ENCODE peak calls at places on chromosomes 1 and 21, in eight cellular contexts. One of them, this sample, is unnamed.

GRCh38 chr1:60920561-60920960 is 161.8 kb upstream of the NFIA start:
- DNase-seq in lung: no peak
- DNase-seq in bronchial epithelial cell: no peak
- DNase-seq in BE2C: peak
- DNase-seq in A549: no peak
- DNase-seq in GM23338: no peak
- DNase-seq in OCI-LY7: no peak
- DNase-seq in astrocyte: no peak
- DNase-seq in this sample: no peak

GRCh38 chr1:64315402-64315801 is 112.0 kb downstream of the UBE2U start:
- DNase-seq in lung: no peak
- DNase-seq in bronchial epithelial cell: no peak
- DNase-seq in BE2C: no peak
- DNase-seq in A549: no peak
- DNase-seq in GM23338: no peak
- DNase-seq in OCI-LY7: no peak
- DNase-seq in astrocyte: no peak
- DNase-seq in this sample: no peak

GRCh38 chr1:59110287-59110686 is 186.6 kb upstream of the FGGY start:
- DNase-seq in lung: no peak
- DNase-seq in bronchial epithelial cell: no peak
- DNase-seq in BE2C: no peak
- DNase-seq in A549: no peak
- DNase-seq in GM23338: no peak
- DNase-seq in OCI-LY7: no peak
- DNase-seq in astrocyte: no peak
- DNase-seq in this sample: no peak

GRCh38 chr21:29022141-29022540 is 2.3 kb upstream of the USP16 start:
- DNase-seq in lung: no peak
- DNase-seq in bronchial epithelial cell: no peak
- DNase-seq in BE2C: no peak
- DNase-seq in A549: no peak
- DNase-seq in GM23338: no peak
- DNase-seq in OCI-LY7: no peak
- DNase-seq in astrocyte: no peak
- DNase-seq in this sample: peak

GRCh38 chr1:227941509-227942020 is 6.2 kb downstream of the WNT9A start:
- DNase-seq in lung: no peak
- DNase-seq in bronchial epithelial cell: no peak
- DNase-seq in BE2C: no peak
- DNase-seq in A549: no peak
- DNase-seq in GM23338: peak
- DNase-seq in OCI-LY7: no peak
- DNase-seq in astrocyte: no peak
- DNase-seq in this sample: no peak

GRCh38 chr21:46136739-46137349 is 18.5 kb downstream of the FTCD start:
- DNase-seq in lung: no peak
- DNase-seq in bronchial epithelial cell: no peak
- DNase-seq in BE2C: no peak
- DNase-seq in A549: no peak
- DNase-seq in GM23338: no peak
- DNase-seq in OCI-LY7: no peak
- DNase-seq in astrocyte: no peak
- DNase-seq in this sample: no peak

GRCh38 chr1:50257029-50257428 is 148.3 kb downstream of the ELAVL4 start:
- DNase-seq in lung: no peak
- DNase-seq in bronchial epithelial cell: no peak
- DNase-seq in BE2C: no peak
- DNase-seq in A549: no peak
- DNase-seq in GM23338: no peak
- DNase-seq in OCI-LY7: no peak
- DNase-seq in astrocyte: no peak
- DNase-seq in this sample: no peak

GRCh38 chr1:199221371-199222150 is 582.7 kb downstream of the PTPRC start:
- DNase-seq in lung: no peak
- DNase-seq in bronchial epithelial cell: no peak
- DNase-seq in BE2C: no peak
- DNase-seq in A549: no peak
- DNase-seq in GM23338: no peak
- DNase-seq in OCI-LY7: peak
- DNase-seq in astrocyte: no peak
- DNase-seq in this sample: no peak

GRCh38 chr1:202628646-202629215 is 81.5 kb downstream of the SYT2 start:
- DNase-seq in lung: no peak
- DNase-seq in bronchial epithelial cell: no peak
- DNase-seq in BE2C: no peak
- DNase-seq in A549: no peak
- DNase-seq in GM23338: no peak
- DNase-seq in OCI-LY7: no peak
- DNase-seq in astrocyte: no peak
- DNase-seq in this sample: no peak

GRCh38 chr1:44212355-44213221 is 683 bp upstream of the DMAP1 start:
- DNase-seq in lung: no peak
- DNase-seq in bronchial epithelial cell: peak
- DNase-seq in BE2C: no peak
- DNase-seq in A549: no peak
- DNase-seq in GM23338: no peak
- DNase-seq in OCI-LY7: no peak
- DNase-seq in astrocyte: no peak
- DNase-seq in this sample: peak

GRCh38 chr21:30620080-30620479 is 347 bp upstream of the KRTAP20-4 start:
- DNase-seq in lung: no peak
- DNase-seq in bronchial epithelial cell: no peak
- DNase-seq in BE2C: no peak
- DNase-seq in A549: no peak
- DNase-seq in GM23338: no peak
- DNase-seq in OCI-LY7: no peak
- DNase-seq in astrocyte: no peak
- DNase-seq in this sample: no peak

GRCh38 chr1:202135221-202135721 is 9.3 kb downstream of the ARL8A start:
- DNase-seq in lung: peak
- DNase-seq in bronchial epithelial cell: peak
- DNase-seq in BE2C: peak
- DNase-seq in A549: peak
- DNase-seq in GM23338: peak
- DNase-seq in OCI-LY7: peak
- DNase-seq in astrocyte: no peak
- DNase-seq in this sample: peak

GRCh38 chr1:183548136-183548535 is 42.1 kb downstream of the NCF2 start:
- DNase-seq in lung: no peak
- DNase-seq in bronchial epithelial cell: no peak
- DNase-seq in BE2C: no peak
- DNase-seq in A549: no peak
- DNase-seq in GM23338: no peak
- DNase-seq in OCI-LY7: peak
- DNase-seq in astrocyte: no peak
- DNase-seq in this sample: no peak

DNA sequence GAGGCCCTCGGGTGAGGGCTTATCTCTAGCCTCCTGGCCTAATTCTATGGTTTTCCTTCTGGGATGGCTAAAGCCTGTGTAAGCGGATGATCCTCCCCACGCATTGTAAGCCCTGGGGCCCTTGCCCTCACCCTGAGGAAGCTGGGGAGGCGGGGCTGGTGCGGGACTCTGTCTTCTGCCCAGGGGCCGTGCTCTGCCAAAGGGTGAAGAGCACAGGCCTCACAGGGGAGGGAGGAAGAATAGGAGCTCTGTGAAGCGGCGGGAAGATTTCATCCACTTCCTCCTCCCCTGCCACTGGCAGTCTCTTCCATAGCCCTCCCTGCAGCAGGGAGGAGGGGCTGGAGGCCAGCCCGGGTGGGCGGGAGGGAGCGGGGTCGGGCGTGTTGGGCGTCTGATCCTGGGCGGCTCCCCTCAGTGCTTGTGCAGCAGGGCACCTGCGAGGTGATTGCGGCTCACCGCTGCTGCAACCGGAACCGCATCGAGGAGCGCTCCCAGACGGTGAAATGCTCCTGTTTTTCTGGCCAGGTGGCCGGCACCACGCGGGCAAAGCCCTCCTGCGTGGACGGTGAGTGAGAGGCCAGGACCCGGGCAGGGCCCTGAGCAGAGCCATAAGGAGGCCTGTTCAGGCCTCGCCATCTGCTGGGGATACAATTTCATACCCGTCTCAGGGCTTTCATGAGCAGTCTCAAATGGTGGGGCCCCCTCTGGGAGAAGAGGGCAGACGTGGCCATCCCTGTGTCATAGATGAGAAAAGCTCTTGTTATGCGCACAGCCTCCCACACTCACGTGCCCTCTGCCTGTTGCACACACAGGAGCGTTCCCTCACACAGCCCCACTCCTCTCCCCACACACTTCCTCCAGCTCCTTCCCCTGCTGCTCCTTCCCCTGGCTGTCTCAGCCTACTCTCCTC is 7.7 kb upstream of the PPM1J start:
- DNase-seq in lung: no peak
- DNase-seq in bronchial epithelial cell: no peak
- DNase-seq in BE2C: no peak
- DNase-seq in A549: no peak
- DNase-seq in GM23338: peak
- DNase-seq in OCI-LY7: no peak
- DNase-seq in astrocyte: no peak
- DNase-seq in this sample: peak
- TF ChIP-seq CTCF in lung: no peak
- TF ChIP-seq CTCF in bronchial epithelial cell: no peak
- TF ChIP-seq CTCF in BE2C: no peak
- TF ChIP-seq CTCF in A549: no peak
- TF ChIP-seq CTCF in GM23338: no peak
- TF ChIP-seq CTCF in OCI-LY7: no peak
- TF ChIP-seq CTCF in astrocyte: no peak
- TF ChIP-seq CTCF in this sample: no peak

GRCh38 chr1:54274448-54274847 is 74.5 kb downstream of the MRPL37 start:
- DNase-seq in lung: no peak
- DNase-seq in bronchial epithelial cell: no peak
- DNase-seq in BE2C: no peak
- DNase-seq in A549: no peak
- DNase-seq in GM23338: no peak
- DNase-seq in OCI-LY7: no peak
- DNase-seq in astrocyte: no peak
- DNase-seq in this sample: no peak

GRCh38 chr1:54272134-54272533 is 72.2 kb downstream of the MRPL37 start:
- DNase-seq in lung: no peak
- DNase-seq in bronchial epithelial cell: peak
- DNase-seq in BE2C: no peak
- DNase-seq in A549: no peak
- DNase-seq in GM23338: no peak
- DNase-seq in OCI-LY7: no peak
- DNase-seq in astrocyte: peak
- DNase-seq in this sample: no peak

GRCh38 chr1:54272772-54273091 is 72.8 kb downstream of the MRPL37 start:
- DNase-seq in lung: no peak
- DNase-seq in bronchial epithelial cell: no peak
- DNase-seq in BE2C: no peak
- DNase-seq in A549: no peak
- DNase-seq in GM23338: no peak
- DNase-seq in OCI-LY7: no peak
- DNase-seq in astrocyte: no peak
- DNase-seq in this sample: no peak

GRCh38 chr1:54273837-54274192 is 73.8 kb downstream of the MRPL37 start:
- DNase-seq in lung: no peak
- DNase-seq in bronchial epithelial cell: no peak
- DNase-seq in BE2C: no peak
- DNase-seq in A549: no peak
- DNase-seq in GM23338: peak
- DNase-seq in OCI-LY7: no peak
- DNase-seq in astrocyte: no peak
- DNase-seq in this sample: no peak

DNA sequence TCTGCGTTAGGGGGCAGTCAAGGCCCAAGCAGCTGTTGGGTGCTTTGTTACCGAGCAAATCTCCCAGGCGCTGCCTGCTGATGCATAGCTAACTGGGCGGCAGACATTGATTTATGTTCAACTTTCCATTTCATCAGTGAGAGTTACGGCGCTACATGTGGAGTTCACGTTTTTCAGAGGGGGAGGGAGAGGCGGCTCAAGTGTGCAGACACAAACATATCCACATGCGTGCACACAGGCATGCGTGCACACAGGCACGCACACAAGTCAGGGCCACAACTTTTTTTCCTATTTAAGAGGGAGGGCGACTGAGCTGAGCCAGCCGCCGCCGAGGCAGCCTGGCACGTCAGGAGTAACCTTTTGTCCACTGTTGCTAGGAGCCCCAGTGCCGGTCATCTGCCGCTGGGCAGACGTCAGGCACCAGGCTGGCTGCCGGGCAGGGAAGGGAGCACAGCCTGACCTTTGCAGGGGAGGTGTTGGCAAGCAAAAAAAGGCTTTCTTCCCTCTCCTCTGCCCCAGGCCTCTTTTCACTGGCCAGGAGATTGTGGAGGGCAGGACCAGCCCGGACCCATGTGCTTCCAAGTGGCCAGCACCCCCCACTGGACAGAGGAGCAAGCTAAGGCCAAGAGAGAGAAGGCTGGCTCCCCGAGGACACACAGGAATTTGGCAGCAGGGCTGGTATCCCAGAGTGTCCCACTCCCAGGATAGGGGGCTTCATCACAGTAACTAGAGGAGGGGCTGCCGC is 73.3 kb downstream of the MRPL37 start:
- DNase-seq in lung: peak
- DNase-seq in bronchial epithelial cell: no peak
- DNase-seq in BE2C: peak
- DNase-seq in A549: no peak
- DNase-seq in GM23338: peak
- DNase-seq in OCI-LY7: peak
- DNase-seq in astrocyte: peak
- DNase-seq in this sample: no peak
- TF ChIP-seq CTCF in lung: no peak
- TF ChIP-seq CTCF in bronchial epithelial cell: no peak
- TF ChIP-seq CTCF in BE2C: peak
- TF ChIP-seq CTCF in A549: no peak
- TF ChIP-seq CTCF in GM23338: peak
- TF ChIP-seq CTCF in OCI-LY7: peak
- TF ChIP-seq CTCF in astrocyte: no peak
- TF ChIP-seq CTCF in this sample: no peak

GRCh38 chr21:43637530-43637929 is 21.8 kb downstream of the HSF2BP start:
- DNase-seq in lung: peak
- DNase-seq in bronchial epithelial cell: no peak
- DNase-seq in BE2C: no peak
- DNase-seq in A549: no peak
- DNase-seq in GM23338: no peak
- DNase-seq in OCI-LY7: no peak
- DNase-seq in astrocyte: no peak
- DNase-seq in this sample: no peak
- TF ChIP-seq CTCF in lung: no peak
- TF ChIP-seq CTCF in bronchial epithelial cell: no peak
- TF ChIP-seq CTCF in BE2C: no peak
- TF ChIP-seq CTCF in A549: no peak
- TF ChIP-seq CTCF in GM23338: no peak
- TF ChIP-seq CTCF in OCI-LY7: no peak
- TF ChIP-seq CTCF in astrocyte: no peak
- TF ChIP-seq CTCF in this sample: no peak

DNA sequence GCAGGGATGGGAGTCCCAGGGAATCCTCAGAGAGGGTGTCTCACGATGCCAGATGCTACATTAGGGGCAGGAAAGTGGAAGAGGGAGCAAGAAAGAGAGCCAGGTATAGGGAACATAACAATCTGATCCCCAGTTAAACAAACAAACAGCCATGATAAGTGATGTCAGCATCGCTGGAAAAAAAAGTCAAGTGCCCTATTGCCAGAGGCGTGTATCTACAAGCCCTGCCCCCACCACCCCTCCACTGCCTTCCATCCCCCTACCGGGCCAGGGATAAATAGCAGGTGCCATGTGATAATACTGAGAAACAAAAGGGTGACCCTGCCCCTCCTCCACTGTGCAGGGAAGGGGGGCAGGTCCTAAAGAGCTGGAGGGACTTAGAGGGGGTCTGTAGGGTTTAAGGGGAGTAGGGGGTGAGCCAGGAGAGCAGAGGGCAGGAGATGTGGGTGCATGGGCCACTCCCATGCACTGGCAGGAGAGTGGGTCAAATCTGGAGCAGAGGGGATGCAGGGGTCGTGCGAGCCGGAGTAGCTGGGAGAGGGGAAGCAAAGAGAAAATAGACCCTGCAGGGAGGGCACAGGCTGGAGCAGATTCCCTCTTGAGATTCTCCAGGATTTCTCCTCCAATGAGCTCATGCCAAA is 3.4 kb downstream of the SLC26A9 start:
- DNase-seq in lung: peak
- DNase-seq in bronchial epithelial cell: peak
- DNase-seq in BE2C: peak
- DNase-seq in A549: peak
- DNase-seq in GM23338: peak
- DNase-seq in OCI-LY7: peak
- DNase-seq in astrocyte: no peak
- DNase-seq in this sample: peak
- TF ChIP-seq CTCF in lung: no peak
- TF ChIP-seq CTCF in bronchial epithelial cell: peak
- TF ChIP-seq CTCF in BE2C: peak
- TF ChIP-seq CTCF in A549: no peak
- TF ChIP-seq CTCF in GM23338: peak
- TF ChIP-seq CTCF in OCI-LY7: peak
- TF ChIP-seq CTCF in astrocyte: no peak
- TF ChIP-seq CTCF in this sample: no peak

This sample was measured in activated CD8-positive, alpha-beta T cell treated with anti-CD3 and anti-CD28 coated beads for 36 hours.